ENCODE peak calls at places on chromosomes 6 and 20, in five cellular contexts. O is effector memory CD4-positive, alpha-beta T cell; J is RWPE2; K is cardiac muscle cell; L is aorta. U is an unnamed sample.

GRCh38 chr20:17295151-17295726 is 68.4 kb downstream of the PCSK2 start:
- DNase-seq in O (no peak), J (no peak), K (no peak), L (no peak), U (no peak)

GRCh38 chr6:144248470-144249301 is 36.4 kb upstream of the UTRN start:
- DNase-seq in O (no peak), J (no peak), K (no peak), L (no peak), U (peak; percentile 37)

GRCh38 chr6:135180458-135181332 is at the start of gene MYB:
- DNase-seq in O (peak; percentile 39), J (no peak), K (peak; percentile 73), L (peak; percentile 57), U (no peak)

GRCh38 chr6:39388526-39389371 is 66.2 kb upstream of the KCNK16 start:
- DNase-seq in O (no peak), J (no peak), K (no peak), L (no peak), U (no peak)

GRCh38 chr20:10982692-10983091 is 308.9 kb upstream of the JAG1 start:
- DNase-seq in O (no peak), J (no peak), K (peak; percentile 71), L (peak; percentile 78), U (peak; percentile 68)

GRCh38 chr6:117477988-117478852 is 4.3 kb upstream of the DCBLD1 start:
- DNase-seq in O (no peak), J (no peak), K (peak; percentile 27), L (no peak), U (no peak)

GRCh38 chr6:117265425-117266266 is at the start of gene VGLL2:
- DNase-seq in O (no peak), J (no peak), K (peak; percentile 85), L (peak; percentile 40), U (no peak)

GRCh38 chr6:51805517-51805916 is 281.9 kb downstream of the PKHD1 start:
- DNase-seq in O (no peak), J (no peak), K (no peak), L (no peak), U (no peak)

GRCh38 chr6:108419474-108419873 is 124.6 kb downstream of the AFG1L start:
- DNase-seq in O (no peak), J (no peak), K (no peak), L (no peak), U (no peak)

GRCh38 chr20:51893723-51894122 is 91.4 kb upstream of the SALL4 start:
- DNase-seq in O (no peak), J (no peak), K (no peak), L (no peak), U (no peak)

GRCh38 chr6:19433101-19433500 is 404.1 kb upstream of the ID4 start:
- DNase-seq in O (no peak), J (no peak), K (no peak), L (no peak), U (no peak)

GRCh38 chr6:35739645-35740517 is 3.0 kb downstream of the ARMC12 start:
- DNase-seq in O (no peak), J (no peak), K (no peak), L (no peak), U (no peak)

GRCh38 chr20:10666221-10667076 is 7.3 kb downstream of the JAG1 start:
- DNase-seq in O (no peak), J (no peak), K (no peak), L (no peak), U (no peak)

GRCh38 chr6:170497845-170498281 is 55.2 kb downstream of the PSMB1 start:
- DNase-seq in O (no peak), J (no peak), K (peak; percentile 45), L (no peak), U (no peak)

GRCh38 chr20:33909331-33909921 is 84.3 kb upstream of the RALY start:
- DNase-seq in O (no peak), J (no peak), K (no peak), L (no peak), U (peak; percentile 84)

GRCh38 chr6:93784794-93785757 is 365.7 kb upstream of the EPHA7 start:
- DNase-seq in O (no peak), J (no peak), K (no peak), L (no peak), U (no peak)

GRCh38 chr6:74068945-74069570 is 373.1 kb downstream of the CD109 start:
- DNase-seq in O (no peak), J (no peak), K (no peak), L (no peak), U (peak; percentile 74)

GRCh38 chr6:22926613-22927348 is 357.4 kb downstream of the HDGFL1 start:
- DNase-seq in O (no peak), J (no peak), K (peak; percentile 78), L (no peak), U (no peak)

GRCh38 chr6:45644720-45645119 is 267.0 kb upstream of the SUPT3H start:
- DNase-seq in O (no peak), J (no peak), K (no peak), L (no peak), U (no peak)

GRCh38 chr20:24452498-24453133 is 16.8 kb upstream of the SYNDIG1 start:
- DNase-seq in O (no peak), J (no peak), K (no peak), L (no peak), U (no peak)

GRCh38 chr20:61579908-61580307 is 327.8 kb downstream of the CDH4 start:
- DNase-seq in O (no peak), J (no peak), K (no peak), L (no peak), U (no peak)

GRCh38 chr20:61044499-61044898 is 207.6 kb upstream of the CDH4 start:
- DNase-seq in O (no peak), J (peak; percentile 45), K (no peak), L (no peak), U (no peak)

GRCh38 chr6:35028781-35029180 is 112.4 kb downstream of the TCP11 start:
- DNase-seq in O (no peak), J (no peak), K (no peak), L (no peak), U (no peak)

GRCh38 chr6:128464790-128465189 is 55.6 kb downstream of the PTPRK start:
- DNase-seq in O (no peak), J (no peak), K (no peak), L (no peak), U (no peak)

GRCh38 chr6:64084201-64084663 is 448.6 kb downstream of the PHF3 start:
- DNase-seq in O (no peak), J (no peak), K (no peak), L (no peak), U (no peak)

GRCh38 chr6:31729979-31730630 is 1.0 kb upstream of the DDAH2 start:
- DNase-seq in O (peak; percentile 57), J (no peak), K (peak; percentile 97), L (peak; percentile 95), U (peak; percentile 75)

GRCh38 chr20:3119044-3119443 is 34.5 kb upstream of the AVP start:
- DNase-seq in O (no peak), J (no peak), K (no peak), L (no peak), U (no peak)

GRCh38 chr6:48111143-48111506 is at the start of gene PTCHD4:
- DNase-seq in O (no peak), J (peak; percentile 94), K (no peak), L (no peak), U (peak; percentile 6)

GRCh38 chr20:47468290-47469050 is 33.2 kb upstream of the NCOA3 start:
- DNase-seq in O (no peak), J (no peak), K (no peak), L (no peak), U (no peak)

DNA sequence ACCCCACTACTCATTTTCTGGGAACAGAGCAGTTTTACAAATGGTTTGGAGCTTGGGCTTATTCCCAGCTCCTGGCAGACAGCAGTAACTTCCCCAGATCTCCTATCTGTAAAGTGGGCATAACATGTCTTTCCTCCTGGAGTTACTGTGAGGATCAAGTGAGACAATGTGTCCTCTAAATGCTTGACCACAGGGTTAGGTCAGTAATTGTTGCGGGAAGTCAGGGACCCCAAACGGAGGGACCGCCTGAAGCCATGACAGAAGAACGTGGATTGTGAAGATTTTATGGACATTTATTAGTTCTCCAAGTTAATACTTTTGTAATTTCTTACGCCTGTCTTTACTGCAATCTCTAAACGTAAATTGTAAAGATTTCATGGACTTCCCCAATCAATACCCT is 15.3 kb upstream of the ZNFX1 start:
- DNase-seq in O (no peak), J (no peak), K (no peak), L (no peak), U (no peak)
- H3K9me3 ChIP-seq in O (no peaks in the 10 kb centered on the region), J (no peaks in the 10 kb centered on the region), K (no peaks in the 10 kb centered on the region), L (peaks cover 2% of the 10 kb centered on the region), U (no peaks in the 10 kb centered on the region)

GRCh38 chr6:132399376-132400074 is 1.8 kb downstream of the MOXD1 start:
- DNase-seq in O (no peak), J (no peak), K (no peak), L (no peak), U (no peak)

GRCh38 chr6:132401120-132401940 is at the start of gene MOXD1:
- DNase-seq in O (no peak), J (peak; percentile 61), K (peak; percentile 71), L (peak; percentile 53), U (no peak)

GRCh38 chr6:132401941-132402275 is 633 bp upstream of the MOXD1 start:
- DNase-seq in O (no peak), J (no peak), K (no peak), L (no peak), U (no peak)

GRCh38 chr6:132404330-132404729 is 3.1 kb upstream of the MOXD1 start:
- DNase-seq in O (no peak), J (no peak), K (no peak), L (no peak), U (no peak)

GRCh38 chr6:132400641-132401119 is 595 bp downstream of the MOXD1 start:
- DNase-seq in O (no peak), J (no peak), K (peak; percentile 15), L (no peak), U (no peak)
- H3K27me3 ChIP-seq in O (peaks cover 32% of the 10 kb centered on the region), J (no peaks in the 10 kb centered on the region), K (peaks cover 63% of the 10 kb centered on the region), L (no peaks in the 10 kb centered on the region), U (no peaks in the 10 kb centered on the region)

GRCh38 chr20:45704969-45705637 is at the start of gene WFDC10B:
- DNase-seq in O (no peak), J (no peak), K (no peak), L (no peak), U (no peak)
- H3K9me3 ChIP-seq in O (no peaks in the 10 kb centered on the region), J (no peaks in the 10 kb centered on the region), K (no peaks in the 10 kb centered on the region), L (no peaks in the 10 kb centered on the region), U (no peaks in the 10 kb centered on the region)

DNA sequence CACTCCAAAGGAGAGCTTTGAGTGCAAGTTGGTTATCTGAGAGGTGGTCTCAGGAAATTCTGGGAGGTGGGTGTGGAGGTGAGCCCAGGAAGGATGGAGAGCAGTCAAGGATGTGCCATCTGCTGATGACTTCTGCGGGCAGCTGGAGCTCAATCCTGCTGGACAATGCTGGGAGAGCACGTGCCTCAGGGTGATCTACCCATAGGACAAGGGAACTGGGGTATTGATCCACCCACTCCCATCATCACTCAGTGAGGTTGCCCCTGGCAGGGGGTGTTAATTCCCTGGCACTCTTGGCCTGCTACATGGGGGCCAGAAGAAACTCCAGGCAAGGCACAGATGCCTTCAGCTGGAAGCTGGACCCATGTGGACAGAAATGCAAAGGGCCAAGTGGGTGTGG is 7.1 kb upstream of the ZBP1 start:
- DNase-seq in O (no peak), J (peak; percentile 65), K (no peak), L (peak; percentile 23), U (no peak)
- H3K27me3 ChIP-seq in O (no peaks in the 10 kb centered on the region), J (no peaks in the 10 kb centered on the region), K (no peaks in the 10 kb centered on the region), L (no peaks in the 10 kb centered on the region), U (peaks cover 6% of the 10 kb centered on the region)

GRCh38 chr6:99993533-99994251 is at the start of gene MCHR2:
- DNase-seq in O (no peak), J (no peak), K (peak; percentile 38), L (no peak), U (no peak)
- H3K9me3 ChIP-seq in O (no peaks in the 10 kb centered on the region), J (no peaks in the 10 kb centered on the region), K (no peaks in the 10 kb centered on the region), L (no peaks in the 10 kb centered on the region), U (no peaks in the 10 kb centered on the region)